ENCODE peak calls at places on chromosomes 4 and X, in six cellular contexts. A, D, C, Q, K and P are unnamed samples.

GRCh38 chr4:172772781-172773180 is 395.8 kb upstream of the GALNT7 start:
- DNase-seq in C (no peak), A (no peak), D (no peak), Q (no peak), K (no peak), P (no peak)

GRCh38 chrX:46376246-46376885 is 168.9 kb downstream of the ZNF674 start:
- DNase-seq in K (peak), D (no peak), C (peak), A (peak), Q (peak), P (peak)

GRCh38 chr4:150126880-150127236 is 48.6 kb downstream of the DCLK2 start:
- DNase-seq in C (peak), Q (peak), D (no peak), K (peak), A (peak), P (peak)

GRCh38 chr4:132557660-132558059 is 591.4 kb upstream of the PCDH10 start:
- DNase-seq in C (no peak), K (no peak), D (no peak), Q (no peak), A (peak), P (no peak)

GRCh38 chr4:2468464-2469191 is at the start of gene RNF4:
- DNase-seq in D (peak), C (peak), K (peak), Q (peak), A (peak), P (peak)

GRCh38 chr4:6008766-6009385 is 9.4 kb downstream of the C4orf50 start:
- DNase-seq in C (no peak), D (no peak), K (no peak), Q (no peak), A (no peak), P (no peak)

GRCh38 chrX:12210921-12211320 is 72.6 kb downstream of the FRMPD4 start:
- DNase-seq in Q (peak), A (peak), D (no peak), K (peak), C (peak), P (peak)

GRCh38 chr4:10535900-10536299 is 78.7 kb upstream of the ZNF518B start:
- DNase-seq in K (no peak), D (no peak), A (no peak), Q (no peak), C (no peak), P (no peak)

GRCh38 chrX:39802354-39802753 is 295.4 kb downstream of the BCOR start:
- DNase-seq in Q (no peak), C (no peak), A (no peak), D (no peak), K (no peak), P (no peak)

GRCh38 chrX:41600266-41600665 is 88.5 kb upstream of the GPR34 start:
- DNase-seq in K (peak), Q (peak), C (peak), A (peak), D (no peak), P (peak)

GRCh38 chr4:147707892-147708672 is 23.8 kb upstream of the ARHGAP10 start:
- DNase-seq in Q (peak), A (peak), C (peak), D (no peak), K (peak), P (peak)

GRCh38 chr4:7956306-7957112 is 16.8 kb upstream of the AFAP1 start:
- DNase-seq in A (peak), D (no peak), Q (peak), C (peak), K (peak), P (peak)

GRCh38 chr4:52600275-52600674 is 58.8 kb downstream of the USP46 start:
- DNase-seq in K (no peak), A (no peak), D (no peak), Q (no peak), C (no peak), P (no peak)

GRCh38 chr4:138088449-138089208 is 153.5 kb downstream of the SLC7A11 start:
- DNase-seq in Q (no peak), D (no peak), K (no peak), A (no peak), C (no peak), P (no peak)

GRCh38 chr4:65559270-65559669 is 111.0 kb downstream of the EPHA5 start:
- DNase-seq in A (no peak), Q (no peak), K (no peak), C (no peak), D (no peak), P (no peak)

GRCh38 chrX:63349307-63349706 is 1.8 kb downstream of the SPIN4 start:
- DNase-seq in Q (no peak), D (no peak), K (no peak), A (no peak), C (no peak), P (no peak)

GRCh38 chr4:77175201-77175610 is 18.2 kb downstream of the CCNG2 start:
- DNase-seq in K (no peak), A (no peak), C (no peak), D (no peak), Q (no peak), P (no peak)

GRCh38 chr4:173091362-173091761 is 77.2 kb upstream of the GALNT7 start:
- DNase-seq in K (no peak), D (no peak), C (no peak), A (no peak), Q (no peak), P (no peak)

GRCh38 chr4:77959566-77960338 is 97.1 kb downstream of the MRPL1 start:
- DNase-seq in Q (peak), K (peak), A (peak), C (peak), D (no peak), P (peak)

GRCh38 chr4:135269125-135269772 is 1067.7 kb upstream of the PABPC4L start:
- DNase-seq in A (no peak), Q (no peak), K (no peak), D (no peak), C (no peak), P (no peak)

GRCh38 chr4:108762559-108763225 is at the start of gene ETNPPL:
- DNase-seq in C (peak), A (peak), Q (no peak), D (no peak), K (peak), P (no peak)

GRCh38 chr4:140049024-140049923 is 104.7 kb downstream of the MAML3 start:
- DNase-seq in A (peak), K (peak), C (peak), D (no peak), Q (peak), P (peak)

GRCh38 chrX:139881572-139881971 is 51.3 kb downstream of the ATP11C start:
- DNase-seq in D (no peak), A (peak), Q (peak), C (peak), K (no peak), P (peak)

GRCh38 chrX:136147320-136147901 is at the start of gene FHL1:
- DNase-seq in D (peak), Q (no peak), C (peak), K (no peak), A (peak), P (no peak)

GRCh38 chrX:95764972-95765451 is 919.6 kb upstream of the DIAPH2 start:
- DNase-seq in Q (peak), K (peak), D (no peak), A (peak), C (peak), P (peak)

GRCh38 chr4:4866833-4867744 is 7.6 kb downstream of the MSX1 start:
- DNase-seq in A (no peak), Q (peak), D (no peak), C (no peak), K (no peak), P (no peak)

GRCh38 chr4:138868562-138868961 is 147.0 kb upstream of the NOCT start:
- DNase-seq in A (no peak), C (peak), D (no peak), Q (peak), K (no peak), P (no peak)

GRCh38 chr4:99687120-99687519 is 29.5 kb upstream of the C4orf54 start:
- DNase-seq in D (no peak), Q (no peak), K (no peak), A (no peak), C (no peak), P (no peak)

GRCh38 chrX:24371391-24371972 is 11.0 kb downstream of the SUPT20HL1 start:
- DNase-seq in Q (peak), C (peak), D (no peak), K (peak), A (peak), P (peak)

DNA sequence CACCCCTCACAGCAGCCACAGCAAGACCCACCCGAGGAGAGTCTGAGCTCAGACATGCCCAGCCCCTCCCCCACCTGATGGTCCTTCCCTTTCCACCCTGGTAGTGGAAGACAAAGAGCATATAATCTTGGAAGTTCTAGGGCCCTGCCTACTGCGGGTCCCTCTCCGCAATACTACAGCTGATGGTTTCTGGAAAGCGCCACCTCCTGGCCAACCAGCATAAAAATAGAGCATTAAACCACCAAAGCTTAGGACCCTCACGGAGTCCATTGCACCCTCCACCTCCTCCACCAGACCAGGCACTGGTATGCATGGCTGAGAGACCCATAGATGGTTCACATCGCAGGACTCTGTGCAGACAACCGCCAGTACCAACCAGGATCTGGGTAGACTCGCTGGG is 78.2 kb downstream of the SH3BGRL start:
- DNase-seq in Q (no peak), K (no peak), C (no peak), A (no peak), D (no peak), P (peak)
- TF ChIP-seq CTCF in Q (no peak), K (no peak), C (no peak), A (peak), D (no peak), P (no peak)

DNA sequence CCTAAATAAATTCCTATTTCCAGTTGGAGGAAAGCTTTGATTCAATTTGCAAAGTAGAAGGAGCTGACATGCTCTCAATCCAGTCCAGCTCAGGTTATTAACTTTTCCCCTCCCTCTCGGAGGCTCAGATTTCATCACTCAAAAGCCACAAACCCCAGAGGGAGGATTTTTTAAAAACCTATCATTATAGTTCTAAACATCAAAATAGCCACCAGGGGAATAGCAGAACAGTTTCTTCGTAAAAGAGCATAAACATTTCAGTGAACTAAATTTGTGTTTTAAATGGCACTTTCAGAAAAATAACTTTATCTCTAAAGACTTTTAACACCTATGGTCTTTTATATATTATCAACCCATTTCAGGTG is 8.8 kb downstream of the GPRIN3 start:
- DNase-seq in K (peak), A (peak), C (peak), D (no peak), Q (peak), P (peak)
- H3K4me3 ChIP-seq in K (no peak), A (peak), C (no peak), D (no peak), Q (no peak), P (no peak)

DNA sequence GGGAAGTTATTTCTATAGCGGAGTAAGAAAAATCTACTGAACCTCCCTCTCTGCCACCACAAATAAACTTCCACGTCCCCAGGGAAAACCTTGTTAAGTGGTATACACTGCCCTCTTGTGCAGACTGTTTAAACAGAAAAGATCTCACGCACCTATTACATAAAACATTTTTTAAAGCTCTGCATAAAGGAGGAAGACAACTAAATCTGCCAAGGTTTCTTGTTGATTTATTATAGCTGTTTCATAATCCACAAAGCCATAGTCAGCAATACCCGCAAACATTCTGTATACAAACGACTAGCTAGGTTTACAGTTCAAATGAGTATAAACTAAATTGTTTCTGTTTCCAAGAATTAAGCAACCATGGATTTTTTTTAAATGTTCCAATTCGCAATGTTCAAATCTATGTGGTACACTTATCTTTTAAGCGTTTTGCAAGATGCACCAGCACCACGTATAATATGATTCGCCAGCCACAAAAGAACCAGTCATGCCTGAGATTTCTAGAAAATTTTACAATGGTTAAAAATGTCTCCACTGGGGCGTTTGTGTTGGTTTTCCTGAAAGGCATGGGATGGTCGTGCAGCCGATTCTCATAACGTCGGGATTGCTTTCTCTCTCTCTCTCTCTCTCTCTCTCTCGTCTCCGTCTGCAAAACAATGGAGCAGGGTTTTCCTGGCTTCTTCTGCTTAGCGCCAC is 164.6 kb downstream of the PRKX start:
- DNase-seq in K (peak), C (peak), Q (peak), A (peak), D (no peak), P (peak)
- TF ChIP-seq CTCF in K (peak), C (peak), Q (peak), A (peak), D (peak), P (no peak)

GRCh38 chrX:8341814-8342590 is 122.6 kb upstream of the VCX3B start:
- DNase-seq in A (peak), D (no peak), Q (peak), C (peak), K (peak), P (peak)

GRCh38 chrX:8346060-8346459 is 118.6 kb upstream of the VCX3B start:
- DNase-seq in A (no peak), K (peak), D (no peak), C (no peak), Q (no peak), P (no peak)

GRCh38 chrX:8349816-8350544 is 114.7 kb upstream of the VCX3B start:
- DNase-seq in A (no peak), Q (no peak), D (no peak), K (no peak), C (no peak), P (no peak)

GRCh38 chrX:8345473-8345872 is 119.2 kb upstream of the VCX3B start:
- DNase-seq in A (no peak), K (peak), C (peak), D (no peak), Q (peak), P (no peak)
- H3K4me3 ChIP-seq in A (no peak), K (no peak), C (no peak), D (no peak), Q (no peak), P (no peak)

GRCh38 chr4:40720351-40720750 is 29.4 kb upstream of the NSUN7 start:
- DNase-seq in Q (no peak), D (no peak), A (no peak), K (no peak), C (no peak), P (no peak)

GRCh38 chr4:40721730-40722171 is 28.0 kb upstream of the NSUN7 start:
- DNase-seq in Q (peak), K (no peak), C (peak), A (no peak), D (no peak), P (no peak)

GRCh38 chr4:40718571-40718970 is 31.2 kb upstream of the NSUN7 start:
- DNase-seq in A (no peak), K (no peak), C (no peak), Q (no peak), D (no peak), P (no peak)

GRCh38 chr4:40720931-40721330 is 28.8 kb upstream of the NSUN7 start:
- DNase-seq in A (no peak), Q (no peak), D (no peak), K (no peak), C (no peak), P (no peak)

GRCh38 chr4:40719008-40719623 is 30.6 kb upstream of the NSUN7 start:
- DNase-seq in C (peak), Q (peak), D (no peak), A (peak), K (peak), P (peak)
- TF ChIP-seq CTCF in C (peak), Q (peak), D (no peak), A (peak), K (peak), P (peak)

GRCh38 chr4:101020956-101021355 is 326.4 kb downstream of the PPP3CA start:
- DNase-seq in Q (peak), C (peak), D (no peak), A (peak), K (peak), P (peak)
- H3K4me3 ChIP-seq in Q (no peak), C (no peak), D (no peak), A (no peak), K (no peak), P (no peak)

GRCh38 chr4:44740201-44740600 is 13.8 kb upstream of the GNPDA2 start:
- DNase-seq in C (no peak), D (no peak), K (no peak), Q (no peak), A (peak), P (no peak)

GRCh38 chr4:44736900-44737299 is 10.5 kb upstream of the GNPDA2 start:
- DNase-seq in Q (no peak), C (no peak), A (no peak), K (no peak), D (no peak), P (no peak)

GRCh38 chr4:44738615-44739014 is 12.3 kb upstream of the GNPDA2 start:
- DNase-seq in K (no peak), D (no peak), A (no peak), C (no peak), Q (peak), P (peak)
- TF ChIP-seq CTCF in K (no peak), D (no peak), A (no peak), C (peak), Q (peak), P (peak)

GRCh38 chr4:182189107-182189878 is 53.9 kb upstream of the TENM3 start:
- DNase-seq in A (peak), C (peak), Q (peak), D (no peak), K (peak), P (peak)
- H3K4me3 ChIP-seq in A (no peak), C (no peak), Q (no peak), D (no peak), K (no peak), P (no peak)